ENCODE peak calls at places on chromosomes 11 and 22, in ten cellular contexts. R is germinal center; O is epithelial cell of prostate; E is stimulated activated CD8-positive, alpha-beta memory T cell treated with anti-CD3 and anti-CD28 coated beads, Interleukin-7, amount 100 ng/mL, for 1 hour; J is activated naive CD4-positive, alpha-beta T cell treated with anti-CD3 and anti-CD28 coated beads for 36 hours; B is activated CD8-positive, alpha-beta memory T cell treated with anti-CD3 and anti-CD28 coated beads for 48 hours; F is A172; D is hippocampal formation; T is substantia nigra; P is NCI-H2029 treated with DMSO at 0.1 percent for 48 hours. G is an unnamed sample.

GRCh38 chr11:47765086-47765485 is 2.1 kb downstream of the FNBP4 start:
- DNase-seq in R (no peak), J (no peak), O (no peak), P (no peak), F (no peak), T (no peak), D (no peak), E (no peak), B (no peak), G (no peak)

GRCh38 chr11:3834349-3835099 is 6.2 kb downstream of the RHOG start:
- DNase-seq in E (no peak), F (no peak), D (peak; percentile 34), T (peak; percentile 37), P (no peak), O (no peak), R (no peak), B (no peak), J (peak; percentile 43), G (no peak)

GRCh38 chr11:66467034-66467659 is 442 bp downstream of the PELI3 start:
- DNase-seq in E (no peak), P (no peak), D (no peak), J (peak; percentile 39), T (no peak), F (no peak), O (no peak), B (no peak), R (peak; percentile 66), G (peak; percentile 46)

GRCh38 chr11:17972987-17973386 is 39.9 kb downstream of the SERGEF start:
- DNase-seq in T (peak; percentile 15), O (peak; percentile 75), R (no peak), F (peak; percentile 88), E (no peak), B (no peak), P (no peak), J (peak; percentile 18), D (peak; percentile 34), G (peak; percentile 21)

GRCh38 chr11:65045728-65046127 is 4.7 kb downstream of the SAC3D1 start:
- DNase-seq in J (no peak), F (no peak), E (no peak), D (no peak), T (no peak), B (no peak), O (no peak), R (no peak), P (no peak), G (no peak)

GRCh38 chr11:14380947-14381555 is 22.1 kb upstream of the RRAS2 start:
- DNase-seq in J (peak; percentile 51), O (no peak), P (no peak), R (peak; percentile 77), F (peak; percentile 38), E (no peak), B (peak; percentile 40), T (peak; percentile 71), D (peak; percentile 76), G (peak; percentile 56)

GRCh38 chr11:124633355-124633754 is 10.7 kb downstream of the TBRG1 start:
- DNase-seq in O (no peak), F (no peak), D (no peak), R (peak; percentile 14), P (no peak), T (no peak), B (no peak), E (no peak), J (no peak), G (peak; percentile 35)

GRCh38 chr22:22913989-22914388 is 26.4 kb downstream of the IGLL5 start:
- DNase-seq in F (no peak), E (no peak), D (no peak), J (no peak), P (no peak), B (no peak), R (no peak), T (no peak), O (no peak), G (peak; percentile 76)

GRCh38 chr11:77213589-77214428 is 85.8 kb downstream of the MYO7A start:
- DNase-seq in E (no peak), J (no peak), F (no peak), B (no peak), R (no peak), P (no peak), D (no peak), O (no peak), T (no peak), G (no peak)

G was measured in NAMALWA.